ENCODE peak calls at places on chromosomes 3 and 15, in four cellular contexts. R is endodermal cell, S is ovary, Q is suprapubic skin. G is an unnamed sample.

GRCh38 chr15:51077565-51078153 is 17.0 kb downstream of the TNFAIP8L3 start:
- DNase-seq in S (peak; percentile 89), Q (no peak), R (peak; percentile 93), G (no peak)

GRCh38 chr3:194344012-194344411 is 7.1 kb downstream of the CPN2 start:
- DNase-seq in Q (no peak), R (peak; percentile 96), S (peak; percentile 86), G (peak; percentile 70)

GRCh38 chr15:53658827-53659226 is 100.6 kb downstream of the WDR72 start:
- DNase-seq in S (no peak), Q (no peak), R (no peak), G (no peak)

GRCh38 chr3:122697952-122698625 is 17.4 kb downstream of the PARP14 start:
- DNase-seq in Q (no peak), R (no peak), S (no peak), G (no peak)

GRCh38 chr3:31562525-31562924 is 29.8 kb downstream of the STT3B start:
- DNase-seq in S (no peak), Q (no peak), R (peak; percentile 92), G (no peak)

GRCh38 chr15:76209948-76210347 is 101.3 kb downstream of the ETFA start:
- DNase-seq in R (no peak), Q (no peak), S (no peak), G (no peak)

GRCh38 chr3:196192036-196193001 is 18.9 kb downstream of the ZDHHC19 start:
- DNase-seq in S (no peak), R (peak; percentile 84), Q (no peak), G (no peak)

GRCh38 chr3:54853573-54854404 is 74.1 kb downstream of the LRTM1 start:
- DNase-seq in Q (peak; percentile 78), R (peak; percentile 93), S (peak; percentile 85), G (peak; percentile 60)

GRCh38 chr15:96046620-96047240 is 283.8 kb upstream of the NR2F2 start:
- DNase-seq in S (no peak), Q (no peak), R (peak; percentile 59), G (no peak)

GRCh38 chr3:173275740-173276139 is 121.8 kb upstream of the NLGN1 start:
- DNase-seq in Q (no peak), R (no peak), S (no peak), G (no peak)

GRCh38 chr3:76044601-76045600 is 259.6 kb upstream of the ZNF717 start:
- DNase-seq in S (no peak), Q (no peak), R (peak; percentile 76), G (no peak)

GRCh38 chr15:52481915-52482314 is 46.8 kb downstream of the MYO5A start:
- DNase-seq in S (no peak), Q (no peak), R (no peak), G (no peak)

GRCh38 chr3:18194431-18194830 is 230.7 kb downstream of the SATB1 start:
- DNase-seq in S (no peak), Q (no peak), R (no peak), G (no peak)

GRCh38 chr3:186789554-186790260 is 6.3 kb downstream of the EIF4A2 start:
- DNase-seq in Q (no peak), R (no peak), S (no peak), G (no peak)

GRCh38 chr3:49462222-49462621 is 7.8 kb upstream of the DAG1 start:
- DNase-seq in S (no peak), Q (no peak), R (peak; percentile 60), G (peak; percentile 71)

GRCh38 chr15:40367673-40368611 is 9.9 kb downstream of the DISP2 start:
- DNase-seq in S (peak; percentile 80), R (peak; percentile 96), Q (peak; percentile 83), G (peak; percentile 90)

GRCh38 chr15:41558400-41559238 is at the start of gene TYRO3:
- DNase-seq in R (peak; percentile 85), Q (no peak), S (peak; percentile 79), G (no peak)

GRCh38 chr3:15667484-15667883 is 65.9 kb downstream of the BTD start:
- DNase-seq in S (no peak), R (no peak), Q (no peak), G (no peak)

GRCh38 chr3:23992051-23992628 is 47.1 kb downstream of the NR1D2 start:
- DNase-seq in R (no peak), Q (no peak), S (no peak), G (no peak)

GRCh38 chr3:70090322-70090913 is 90.9 kb downstream of the SAMMSON start:
- DNase-seq in S (no peak), Q (no peak), R (no peak), G (no peak)

GRCh38 chr15:39230917-39231285 is 350.0 kb upstream of the THBS1 start:
- DNase-seq in Q (no peak), S (no peak), R (no peak), G (no peak)

GRCh38 chr3:197227780-197228574 is 70.4 kb downstream of the DLG1 start:
- DNase-seq in Q (no peak), R (no peak), S (no peak), G (no peak)

GRCh38 chr15:78211189-78211921 is 23.0 kb downstream of the ACSBG1 start:
- DNase-seq in R (peak; percentile 53), S (no peak), Q (peak; percentile 53), G (peak; percentile 22)

GRCh38 chr15:65655026-65655425 is 33.3 kb downstream of the SLC24A1 start:
- DNase-seq in R (no peak), S (no peak), Q (no peak), G (peak; percentile 70)

GRCh38 chr3:15513121-15513520 is 8.4 kb downstream of the COLQ start:
- DNase-seq in Q (no peak), S (no peak), R (no peak), G (no peak)

GRCh38 chr3:32706348-32707025 is 21.5 kb downstream of the CNOT10 start:
- DNase-seq in R (no peak), Q (no peak), S (no peak), G (no peak)

GRCh38 chr3:32705232-32705631 is 20.2 kb downstream of the CNOT10 start:
- DNase-seq in Q (no peak), S (no peak), R (no peak), G (no peak)

GRCh38 chr3:32707026-32707370 is 22.0 kb downstream of the CNOT10 start:
- DNase-seq in Q (no peak), S (no peak), R (no peak), G (no peak)

GRCh38 chr3:32700244-32700643 is 15.3 kb downstream of the CNOT10 start:
- DNase-seq in R (no peak), S (no peak), Q (no peak), G (no peak)

DNA sequence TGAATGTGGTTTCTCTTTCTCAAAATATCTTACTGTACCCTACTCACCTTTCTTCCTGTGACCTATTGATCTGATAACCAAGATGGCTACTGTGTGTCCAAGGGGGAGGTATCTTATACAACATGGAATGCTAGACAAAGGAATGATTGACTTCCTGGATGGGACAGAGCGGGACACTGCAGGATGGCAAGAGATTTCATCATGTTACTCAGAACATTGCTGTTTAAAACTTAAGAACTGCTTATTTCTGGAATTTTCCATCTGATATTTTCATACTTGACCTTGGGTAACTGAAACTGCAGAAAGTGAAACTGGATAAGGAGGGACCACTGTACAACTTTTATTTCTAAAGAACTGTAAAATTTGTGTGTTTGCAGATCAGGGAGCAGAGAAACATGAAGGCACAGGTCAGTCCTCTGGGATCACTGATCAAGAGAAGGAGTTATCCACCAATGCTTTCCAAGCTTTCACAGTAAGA is 18.5 kb downstream of the CNOT10 start:
- DNase-seq in S (no peak), Q (no peak), R (no peak), G (no peak)
- H3K4me1 ChIP-seq in S (peaks cover 5% of the 10 kb centered on the region), Q (peaks cover 15% of the 10 kb centered on the region), R (peaks cover 10% of the 10 kb centered on the region), G (peaks cover 4% of the 10 kb centered on the region)

GRCh38 chr3:44554626-44555592 is at the start of gene ZKSCAN7:
- DNase-seq in S (peak; percentile 64), R (peak; percentile 90), Q (peak; percentile 64), G (peak; percentile 58)

GRCh38 chr3:44561076-44561475 is 6.1 kb downstream of the ZKSCAN7 start:
- DNase-seq in S (no peak), R (no peak), Q (no peak), G (no peak)

GRCh38 chr3:44557074-44557473 is 2.1 kb downstream of the ZKSCAN7 start:
- DNase-seq in S (no peak), Q (no peak), R (no peak), G (no peak)

DNA sequence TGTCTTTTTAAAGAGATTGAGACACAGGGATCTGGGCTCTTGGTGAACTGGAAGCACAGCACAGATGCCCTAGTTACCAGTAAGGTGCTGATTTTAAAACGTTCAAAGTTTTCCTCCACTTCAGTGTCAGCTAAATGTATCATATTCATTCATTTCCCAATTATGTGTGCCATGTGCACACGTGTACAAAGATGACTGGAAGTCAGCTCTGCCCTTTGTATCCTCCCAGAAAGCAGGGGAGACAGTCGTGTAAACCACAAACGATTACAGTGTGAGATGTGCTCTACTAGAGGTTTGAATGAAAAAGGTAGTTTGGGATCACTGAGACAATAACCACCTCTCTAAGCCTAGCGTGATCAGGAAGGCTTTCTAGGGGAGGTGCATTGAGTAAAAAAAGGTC is 760 bp downstream of the ZKSCAN7 start:
- DNase-seq in Q (no peak), S (no peak), R (no peak), G (no peak)
- H3K27ac ChIP-seq in Q (no peak overlapping the region), S (no peak overlapping the region), R (peak overlapping the region; percentile 34), G (no peak overlapping the region)

GRCh38 chr3:10192953-10193691 is 28.4 kb downstream of the IRAK2 start:
- DNase-seq in S (no peak), R (peak; percentile 71), Q (no peak), G (peak; percentile 87)

GRCh38 chr3:10193692-10194327 is 29.1 kb downstream of the IRAK2 start:
- DNase-seq in R (no peak), Q (no peak), S (no peak), G (no peak)

GRCh38 chr3:10195692-10196091 is 31.0 kb downstream of the IRAK2 start:
- DNase-seq in S (no peak), R (no peak), Q (no peak), G (no peak)

GRCh38 chr3:10196389-10197052 is 31.8 kb downstream of the IRAK2 start:
- DNase-seq in R (no peak), Q (no peak), S (no peak), G (no peak)

DNA sequence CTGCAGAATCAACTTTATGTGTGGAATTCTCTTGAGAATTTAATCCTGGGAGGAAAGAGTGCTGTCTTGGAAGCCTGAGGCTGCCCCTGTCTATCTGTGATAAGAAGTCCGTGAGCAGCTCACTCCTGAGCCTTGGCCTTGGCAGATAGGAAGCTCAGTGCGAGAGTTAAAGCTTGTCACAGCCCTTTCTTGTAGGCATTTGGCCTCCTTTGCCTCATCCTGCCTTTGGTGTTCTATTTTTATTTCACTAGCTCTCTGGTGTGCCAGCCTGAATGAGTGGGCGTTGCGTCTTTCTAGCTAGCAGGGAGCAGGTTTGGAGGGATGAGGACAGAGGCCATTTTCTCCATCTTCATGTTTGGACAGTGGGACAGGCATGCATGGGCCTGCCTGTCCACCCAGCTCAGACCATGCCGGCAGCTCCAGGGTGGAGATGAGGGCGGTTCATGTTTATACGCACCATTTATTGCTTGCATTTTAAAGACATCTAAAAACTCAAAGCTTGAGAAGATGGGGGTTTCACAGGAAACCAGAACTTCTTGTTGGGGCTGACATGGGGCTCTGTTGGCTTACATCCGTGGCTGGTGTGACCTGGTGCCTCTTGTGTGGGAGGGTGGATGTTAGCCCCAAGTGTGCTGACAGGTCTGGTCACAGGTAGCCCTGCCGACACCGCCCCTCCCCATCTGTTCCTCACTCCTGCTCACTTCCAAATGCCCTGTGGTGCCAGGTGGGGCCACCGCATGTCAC is 29.8 kb downstream of the IRAK2 start:
- DNase-seq in S (no peak), Q (no peak), R (no peak), G (no peak)
- H3K4me3 ChIP-seq in S (no peak overlapping the region), Q (no peak overlapping the region), R (no peak overlapping the region), G (no peak overlapping the region)

DNA sequence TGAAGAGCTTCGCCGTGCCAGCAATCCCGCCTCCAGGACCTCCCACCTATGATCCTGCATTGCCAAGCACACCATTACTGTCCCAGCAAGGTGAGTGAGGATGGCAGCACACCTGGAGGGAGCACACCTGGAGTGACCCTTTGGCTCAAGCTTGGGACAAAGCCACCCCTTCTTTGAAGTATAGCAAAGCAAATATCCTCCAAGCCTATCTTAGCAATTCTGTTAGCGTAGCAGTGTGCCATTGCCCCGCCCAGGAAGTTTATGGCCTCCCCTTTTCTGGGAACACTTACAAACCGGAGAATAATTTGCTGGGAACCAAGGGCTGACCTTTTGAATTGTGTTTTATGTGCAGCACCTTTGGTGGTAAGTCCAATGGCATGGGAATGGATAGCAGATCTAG is 70.2 kb downstream of the HCN4 start:
- DNase-seq in Q (no peak), S (no peak), R (no peak), G (no peak)
- H3K4me1 ChIP-seq in Q (no peaks in the 10 kb centered on the region), S (no peaks in the 10 kb centered on the region), R (no peaks in the 10 kb centered on the region), G (no peaks in the 10 kb centered on the region)